ENCODE peak calls at places on chromosomes 13 and 19, in six cellular contexts. One of them, this sample, is unnamed.
A peak's percentile ranks its signal among the peaks of the same experiment; 100 is the strongest.

GRCh38 chr19:57888494-57889231 is at the start of gene ZNF814:
- DNase-seq in posterior cingulate gyrus: peak; percentile 84
- DNase-seq in iris pigment epithelial cell: peak; percentile 79
- DNase-seq in memory B cell: peak; percentile 80
- DNase-seq in CD4-positive, alpha-beta T cell: peak; percentile 71
- DNase-seq in left ventricle myocardium inferior: peak; percentile 86
- DNase-seq in this sample: peak; percentile 85

GRCh38 chr19:40320558-40320935 is 27.6 kb downstream of the C19orf47 start:
- DNase-seq in posterior cingulate gyrus: no peak
- DNase-seq in CD4-positive, alpha-beta T cell: no peak
- DNase-seq in memory B cell: no peak
- DNase-seq in left ventricle myocardium inferior: no peak
- DNase-seq in iris pigment epithelial cell: no peak
- DNase-seq in this sample: no peak

GRCh38 chr19:48607359-48607755 is 815 bp downstream of the SPACA4 start:
- DNase-seq in memory B cell: no peak
- DNase-seq in left ventricle myocardium inferior: no peak
- DNase-seq in posterior cingulate gyrus: no peak
- DNase-seq in CD4-positive, alpha-beta T cell: no peak
- DNase-seq in iris pigment epithelial cell: no peak
- DNase-seq in this sample: no peak

GRCh38 chr13:113836917-113837553 is 26.8 kb downstream of the GAS6 start:
- DNase-seq in left ventricle myocardium inferior: peak; percentile 76
- DNase-seq in memory B cell: no peak
- DNase-seq in posterior cingulate gyrus: peak; percentile 23
- DNase-seq in CD4-positive, alpha-beta T cell: no peak
- DNase-seq in iris pigment epithelial cell: peak; percentile 94
- DNase-seq in this sample: no peak

GRCh38 chr19:16418597-16418962 is 53.2 kb downstream of the EPS15L1 start:
- DNase-seq in memory B cell: no peak
- DNase-seq in iris pigment epithelial cell: no peak
- DNase-seq in left ventricle myocardium inferior: no peak
- DNase-seq in posterior cingulate gyrus: no peak
- DNase-seq in CD4-positive, alpha-beta T cell: no peak
- DNase-seq in this sample: no peak

GRCh38 chr19:56142087-56142787 is 1.1 kb downstream of the ZNF444 start:
- DNase-seq in posterior cingulate gyrus: no peak
- DNase-seq in CD4-positive, alpha-beta T cell: no peak
- DNase-seq in left ventricle myocardium inferior: no peak
- DNase-seq in memory B cell: no peak
- DNase-seq in iris pigment epithelial cell: no peak
- DNase-seq in this sample: no peak

GRCh38 chr19:2290441-2291184 is 8.6 kb upstream of the PEAK3 start:
- DNase-seq in iris pigment epithelial cell: no peak
- DNase-seq in memory B cell: no peak
- DNase-seq in posterior cingulate gyrus: no peak
- DNase-seq in CD4-positive, alpha-beta T cell: peak; percentile 20
- DNase-seq in left ventricle myocardium inferior: no peak
- DNase-seq in this sample: no peak

GRCh38 chr13:47216176-47216822 is 319.4 kb upstream of the HTR2A start:
- DNase-seq in memory B cell: no peak
- DNase-seq in posterior cingulate gyrus: no peak
- DNase-seq in CD4-positive, alpha-beta T cell: no peak
- DNase-seq in iris pigment epithelial cell: peak; percentile 38
- DNase-seq in left ventricle myocardium inferior: no peak
- DNase-seq in this sample: no peak

GRCh38 chr13:71459708-71460107 is 407.3 kb downstream of the DACH1 start:
- DNase-seq in left ventricle myocardium inferior: no peak
- DNase-seq in posterior cingulate gyrus: no peak
- DNase-seq in memory B cell: no peak
- DNase-seq in iris pigment epithelial cell: no peak
- DNase-seq in CD4-positive, alpha-beta T cell: no peak
- DNase-seq in this sample: no peak

GRCh38 chr19:17944301-17944700 is 11.5 kb downstream of the CCDC124 start:
- DNase-seq in posterior cingulate gyrus: peak; percentile 40
- DNase-seq in iris pigment epithelial cell: peak; percentile 70
- DNase-seq in left ventricle myocardium inferior: no peak
- DNase-seq in memory B cell: no peak
- DNase-seq in CD4-positive, alpha-beta T cell: no peak
- DNase-seq in this sample: no peak

GRCh38 chr13:27481766-27482165 is 31.4 kb upstream of the MTIF3 start:
- DNase-seq in posterior cingulate gyrus: no peak
- DNase-seq in CD4-positive, alpha-beta T cell: peak; percentile 5
- DNase-seq in iris pigment epithelial cell: peak; percentile 36
- DNase-seq in left ventricle myocardium inferior: peak; percentile 25
- DNase-seq in memory B cell: no peak
- DNase-seq in this sample: peak; percentile 8

GRCh38 chr13:75486146-75486545 is 4.2 kb upstream of the TBC1D4 start:
- DNase-seq in iris pigment epithelial cell: no peak
- DNase-seq in CD4-positive, alpha-beta T cell: no peak
- DNase-seq in left ventricle myocardium inferior: no peak
- DNase-seq in memory B cell: no peak
- DNase-seq in posterior cingulate gyrus: no peak
- DNase-seq in this sample: no peak

GRCh38 chr19:4988770-4989251 is 19.9 kb downstream of the KDM4B start:
- DNase-seq in iris pigment epithelial cell: peak; percentile 77
- DNase-seq in posterior cingulate gyrus: no peak
- DNase-seq in CD4-positive, alpha-beta T cell: no peak
- DNase-seq in left ventricle myocardium inferior: peak; percentile 54
- DNase-seq in memory B cell: no peak
- DNase-seq in this sample: no peak

GRCh38 chr13:80881495-80882482 is 540.9 kb upstream of the SPRY2 start:
- DNase-seq in memory B cell: no peak
- DNase-seq in posterior cingulate gyrus: no peak
- DNase-seq in CD4-positive, alpha-beta T cell: no peak
- DNase-seq in left ventricle myocardium inferior: no peak
- DNase-seq in iris pigment epithelial cell: peak; percentile 37
- DNase-seq in this sample: no peak

GRCh38 chr13:72689181-72689696 is 38.2 kb downstream of the MZT1 start:
- DNase-seq in memory B cell: no peak
- DNase-seq in posterior cingulate gyrus: no peak
- DNase-seq in iris pigment epithelial cell: no peak
- DNase-seq in left ventricle myocardium inferior: no peak
- DNase-seq in CD4-positive, alpha-beta T cell: no peak
- DNase-seq in this sample: no peak

GRCh38 chr13:59834801-59835200 is 328.9 kb downstream of the DIAPH3 start:
- DNase-seq in left ventricle myocardium inferior: no peak
- DNase-seq in posterior cingulate gyrus: no peak
- DNase-seq in iris pigment epithelial cell: peak; percentile 69
- DNase-seq in CD4-positive, alpha-beta T cell: no peak
- DNase-seq in memory B cell: no peak
- DNase-seq in this sample: no peak

GRCh38 chr19:1014161-1015060 is 6.5 kb downstream of the TMEM259 start:
- DNase-seq in iris pigment epithelial cell: no peak
- DNase-seq in memory B cell: no peak
- DNase-seq in CD4-positive, alpha-beta T cell: no peak
- DNase-seq in posterior cingulate gyrus: no peak
- DNase-seq in left ventricle myocardium inferior: peak; percentile 15
- DNase-seq in this sample: no peak

GRCh38 chr13:113077953-113078894 is 27.4 kb upstream of the F7 start:
- DNase-seq in posterior cingulate gyrus: peak; percentile 25
- DNase-seq in left ventricle myocardium inferior: no peak
- DNase-seq in CD4-positive, alpha-beta T cell: no peak
- DNase-seq in memory B cell: no peak
- DNase-seq in iris pigment epithelial cell: no peak
- DNase-seq in this sample: no peak

GRCh38 chr13:43348397-43348796 is 325.0 kb downstream of the DNAJC15 start:
- DNase-seq in memory B cell: no peak
- DNase-seq in posterior cingulate gyrus: no peak
- DNase-seq in iris pigment epithelial cell: peak; percentile 60
- DNase-seq in left ventricle myocardium inferior: no peak
- DNase-seq in CD4-positive, alpha-beta T cell: no peak
- DNase-seq in this sample: no peak

GRCh38 chr19:23054456-23054855 is 51.5 kb upstream of the ZNF728 start:
- DNase-seq in iris pigment epithelial cell: no peak
- DNase-seq in CD4-positive, alpha-beta T cell: no peak
- DNase-seq in memory B cell: no peak
- DNase-seq in posterior cingulate gyrus: no peak
- DNase-seq in left ventricle myocardium inferior: no peak
- DNase-seq in this sample: no peak

GRCh38 chr19:51777570-51778460 is 16.8 kb downstream of the FPR2 start:
- DNase-seq in iris pigment epithelial cell: peak; percentile 84
- DNase-seq in posterior cingulate gyrus: peak; percentile 33
- DNase-seq in CD4-positive, alpha-beta T cell: peak; percentile 20
- DNase-seq in left ventricle myocardium inferior: peak; percentile 67
- DNase-seq in memory B cell: peak; percentile 41
- DNase-seq in this sample: peak; percentile 23

GRCh38 chr19:56350416-56351045 is 35.9 kb upstream of the ZSCAN5A start:
- DNase-seq in iris pigment epithelial cell: peak; percentile 45
- DNase-seq in left ventricle myocardium inferior: no peak
- DNase-seq in posterior cingulate gyrus: no peak
- DNase-seq in memory B cell: peak; percentile 27
- DNase-seq in CD4-positive, alpha-beta T cell: no peak
- DNase-seq in this sample: peak; percentile 32

GRCh38 chr19:45638930-45639729 is at the start of gene EML2:
- DNase-seq in left ventricle myocardium inferior: peak; percentile 56
- DNase-seq in memory B cell: peak; percentile 38
- DNase-seq in posterior cingulate gyrus: no peak
- DNase-seq in CD4-positive, alpha-beta T cell: peak; percentile 50
- DNase-seq in iris pigment epithelial cell: peak; percentile 17
- DNase-seq in this sample: peak; percentile 19

GRCh38 chr13:39201075-39201630 is 162.9 kb downstream of the NHLRC3 start:
- DNase-seq in posterior cingulate gyrus: no peak
- DNase-seq in CD4-positive, alpha-beta T cell: no peak
- DNase-seq in memory B cell: no peak
- DNase-seq in left ventricle myocardium inferior: peak; percentile 23
- DNase-seq in iris pigment epithelial cell: no peak
- DNase-seq in this sample: no peak

GRCh38 chr19:3670258-3670795 is 29.9 kb downstream of the PIP5K1C start:
- DNase-seq in iris pigment epithelial cell: peak; percentile 91
- DNase-seq in memory B cell: no peak
- DNase-seq in posterior cingulate gyrus: no peak
- DNase-seq in left ventricle myocardium inferior: peak; percentile 81
- DNase-seq in CD4-positive, alpha-beta T cell: no peak
- DNase-seq in this sample: no peak

GRCh38 chr19:56507446-56508281 is at the start of gene ZNF471:
- DNase-seq in iris pigment epithelial cell: peak; percentile 98
- DNase-seq in memory B cell: peak; percentile 65
- DNase-seq in CD4-positive, alpha-beta T cell: peak; percentile 83
- DNase-seq in posterior cingulate gyrus: peak; percentile 99
- DNase-seq in left ventricle myocardium inferior: peak; percentile 99
- DNase-seq in this sample: peak; percentile 98

GRCh38 chr13:36453518-36453917 is 21.2 kb downstream of the CCNA1 start:
- DNase-seq in posterior cingulate gyrus: no peak
- DNase-seq in left ventricle myocardium inferior: no peak
- DNase-seq in CD4-positive, alpha-beta T cell: no peak
- DNase-seq in memory B cell: no peak
- DNase-seq in iris pigment epithelial cell: no peak
- DNase-seq in this sample: no peak

GRCh38 chr19:17948967-17949930 is 16.4 kb downstream of the CCDC124 start:
- DNase-seq in left ventricle myocardium inferior: no peak
- DNase-seq in memory B cell: peak; percentile 44
- DNase-seq in posterior cingulate gyrus: no peak
- DNase-seq in iris pigment epithelial cell: no peak
- DNase-seq in CD4-positive, alpha-beta T cell: no peak
- DNase-seq in this sample: no peak

GRCh38 chr13:52383362-52383761 is 22.6 kb downstream of the THSD1 start:
- DNase-seq in iris pigment epithelial cell: no peak
- DNase-seq in left ventricle myocardium inferior: no peak
- DNase-seq in memory B cell: no peak
- DNase-seq in CD4-positive, alpha-beta T cell: no peak
- DNase-seq in posterior cingulate gyrus: no peak
- DNase-seq in this sample: no peak

GRCh38 chr19:14425696-14426138 is 6.6 kb upstream of the DDX39A start:
- DNase-seq in posterior cingulate gyrus: no peak
- DNase-seq in memory B cell: no peak
- DNase-seq in iris pigment epithelial cell: peak; percentile 78
- DNase-seq in CD4-positive, alpha-beta T cell: no peak
- DNase-seq in left ventricle myocardium inferior: no peak
- DNase-seq in this sample: no peak

GRCh38 chr13:50127726-50128291 is 112.6 kb downstream of the KCNRG start:
- DNase-seq in CD4-positive, alpha-beta T cell: no peak
- DNase-seq in memory B cell: no peak
- DNase-seq in left ventricle myocardium inferior: no peak
- DNase-seq in posterior cingulate gyrus: no peak
- DNase-seq in iris pigment epithelial cell: no peak
- DNase-seq in this sample: no peak

GRCh38 chr13:39415003-39415402 is 188.0 kb downstream of the LHFPL6 start:
- DNase-seq in CD4-positive, alpha-beta T cell: no peak
- DNase-seq in posterior cingulate gyrus: no peak
- DNase-seq in left ventricle myocardium inferior: no peak
- DNase-seq in iris pigment epithelial cell: peak; percentile 18
- DNase-seq in memory B cell: no peak
- DNase-seq in this sample: no peak

GRCh38 chr13:32314968-32315254 is 252 bp downstream of the ZAR1L start:
- DNase-seq in posterior cingulate gyrus: no peak
- DNase-seq in memory B cell: no peak
- DNase-seq in CD4-positive, alpha-beta T cell: no peak
- DNase-seq in iris pigment epithelial cell: peak; percentile 74
- DNase-seq in left ventricle myocardium inferior: no peak
- DNase-seq in this sample: peak; percentile 42

GRCh38 chr19:32287811-32288227 is 57.6 kb upstream of the ZNF507 start:
- DNase-seq in posterior cingulate gyrus: no peak
- DNase-seq in left ventricle myocardium inferior: peak; percentile 72
- DNase-seq in memory B cell: no peak
- DNase-seq in iris pigment epithelial cell: peak; percentile 76
- DNase-seq in CD4-positive, alpha-beta T cell: no peak
- DNase-seq in this sample: no peak